ENCODE peak calls at places on chromosomes 2 and 18, in six cellular contexts. One of them, this sample, is unnamed.

GRCh38 chr2:25314514-25315315 is 27.0 kb downstream of the DNMT3A start:
- DNase-seq in OCI-LY7: peak; percentile 54
- DNase-seq in GM12878: no peak
- DNase-seq in effector memory CD4-positive, alpha-beta T cell: peak; percentile 56
- DNase-seq in right lobe of liver: peak; percentile 53
- DNase-seq in CD8-positive, alpha-beta memory T cell: peak; percentile 76
- DNase-seq in this sample: peak; percentile 77

GRCh38 chr2:12769492-12770105 is 52.9 kb downstream of the TRIB2 start:
- DNase-seq in OCI-LY7: no peak
- DNase-seq in GM12878: no peak
- DNase-seq in effector memory CD4-positive, alpha-beta T cell: no peak
- DNase-seq in right lobe of liver: peak; percentile 45
- DNase-seq in CD8-positive, alpha-beta memory T cell: no peak
- DNase-seq in this sample: peak; percentile 73

GRCh38 chr2:123732563-123732962 is 292.5 kb upstream of the CNTNAP5 start:
- DNase-seq in OCI-LY7: no peak
- DNase-seq in GM12878: no peak
- DNase-seq in effector memory CD4-positive, alpha-beta T cell: no peak
- DNase-seq in right lobe of liver: no peak
- DNase-seq in CD8-positive, alpha-beta memory T cell: no peak
- DNase-seq in this sample: no peak

GRCh38 chr2:42197792-42198191 is 28.6 kb downstream of the EML4 start:
- DNase-seq in OCI-LY7: no peak
- DNase-seq in GM12878: no peak
- DNase-seq in effector memory CD4-positive, alpha-beta T cell: no peak
- DNase-seq in right lobe of liver: no peak
- DNase-seq in CD8-positive, alpha-beta memory T cell: no peak
- DNase-seq in this sample: no peak

GRCh38 chr2:164824865-164825264 is 16.8 kb downstream of the COBLL1 start:
- DNase-seq in OCI-LY7: no peak
- DNase-seq in GM12878: no peak
- DNase-seq in effector memory CD4-positive, alpha-beta T cell: no peak
- DNase-seq in right lobe of liver: no peak
- DNase-seq in CD8-positive, alpha-beta memory T cell: no peak
- DNase-seq in this sample: no peak

GRCh38 chr2:3647246-3647645 is 10.8 kb upstream of the ALLC start:
- DNase-seq in OCI-LY7: no peak
- DNase-seq in GM12878: no peak
- DNase-seq in effector memory CD4-positive, alpha-beta T cell: no peak
- DNase-seq in right lobe of liver: no peak
- DNase-seq in CD8-positive, alpha-beta memory T cell: no peak
- DNase-seq in this sample: no peak

GRCh38 chr18:1585881-1586488 is 681.3 kb downstream of the ADCYAP1 start:
- DNase-seq in OCI-LY7: peak; percentile 38
- DNase-seq in GM12878: peak; percentile 4
- DNase-seq in effector memory CD4-positive, alpha-beta T cell: no peak
- DNase-seq in right lobe of liver: no peak
- DNase-seq in CD8-positive, alpha-beta memory T cell: no peak
- DNase-seq in this sample: no peak

GRCh38 chr2:3585239-3586109 is 9.4 kb upstream of the COLEC11 start:
- DNase-seq in OCI-LY7: no peak
- DNase-seq in GM12878: no peak
- DNase-seq in effector memory CD4-positive, alpha-beta T cell: no peak
- DNase-seq in right lobe of liver: peak; percentile 79
- DNase-seq in CD8-positive, alpha-beta memory T cell: no peak
- DNase-seq in this sample: peak; percentile 73

GRCh38 chr2:118089015-118089800 is 937 bp downstream of the INSIG2 start:
- DNase-seq in OCI-LY7: peak; percentile 4
- DNase-seq in GM12878: no peak
- DNase-seq in effector memory CD4-positive, alpha-beta T cell: no peak
- DNase-seq in right lobe of liver: peak; percentile 26
- DNase-seq in CD8-positive, alpha-beta memory T cell: no peak
- DNase-seq in this sample: no peak

GRCh38 chr2:46198931-46199330 is 98.3 kb upstream of the EPAS1 start:
- DNase-seq in OCI-LY7: no peak
- DNase-seq in GM12878: no peak
- DNase-seq in effector memory CD4-positive, alpha-beta T cell: no peak
- DNase-seq in right lobe of liver: no peak
- DNase-seq in CD8-positive, alpha-beta memory T cell: no peak
- DNase-seq in this sample: no peak

GRCh38 chr18:26621161-26622026 is 73.0 kb upstream of the KCTD1 start:
- DNase-seq in OCI-LY7: peak; percentile 60
- DNase-seq in GM12878: no peak
- DNase-seq in effector memory CD4-positive, alpha-beta T cell: no peak
- DNase-seq in right lobe of liver: peak; percentile 67
- DNase-seq in CD8-positive, alpha-beta memory T cell: no peak
- DNase-seq in this sample: peak; percentile 33

GRCh38 chr2:226995625-226996041 is 159.8 kb downstream of the RHBDD1 start:
- DNase-seq in OCI-LY7: no peak
- DNase-seq in GM12878: no peak
- DNase-seq in effector memory CD4-positive, alpha-beta T cell: no peak
- DNase-seq in right lobe of liver: peak; percentile 82
- DNase-seq in CD8-positive, alpha-beta memory T cell: no peak
- DNase-seq in this sample: peak; percentile 29

GRCh38 chr2:19086351-19086750 is 272.1 kb downstream of the OSR1 start:
- DNase-seq in OCI-LY7: no peak
- DNase-seq in GM12878: no peak
- DNase-seq in effector memory CD4-positive, alpha-beta T cell: no peak
- DNase-seq in right lobe of liver: no peak
- DNase-seq in CD8-positive, alpha-beta memory T cell: no peak
- DNase-seq in this sample: no peak

GRCh38 chr2:232406556-232407310 is at the start of gene ALPG:
- DNase-seq in OCI-LY7: no peak
- DNase-seq in GM12878: no peak
- DNase-seq in effector memory CD4-positive, alpha-beta T cell: no peak
- DNase-seq in right lobe of liver: no peak
- DNase-seq in CD8-positive, alpha-beta memory T cell: no peak
- DNase-seq in this sample: no peak

GRCh38 chr2:1670636-1671035 is 73.7 kb downstream of the PXDN start:
- DNase-seq in OCI-LY7: no peak
- DNase-seq in GM12878: no peak
- DNase-seq in effector memory CD4-positive, alpha-beta T cell: no peak
- DNase-seq in right lobe of liver: no peak
- DNase-seq in CD8-positive, alpha-beta memory T cell: no peak
- DNase-seq in this sample: no peak

GRCh38 chr2:152861349-152861942 is 143.0 kb downstream of the ARL6IP6 start:
- DNase-seq in OCI-LY7: peak; percentile 55
- DNase-seq in GM12878: no peak
- DNase-seq in effector memory CD4-positive, alpha-beta T cell: no peak
- DNase-seq in right lobe of liver: peak; percentile 23
- DNase-seq in CD8-positive, alpha-beta memory T cell: no peak
- DNase-seq in this sample: no peak

GRCh38 chr18:42883177-42883576 is 232.3 kb downstream of the RIT2 start:
- DNase-seq in OCI-LY7: no peak
- DNase-seq in GM12878: no peak
- DNase-seq in effector memory CD4-positive, alpha-beta T cell: no peak
- DNase-seq in right lobe of liver: no peak
- DNase-seq in CD8-positive, alpha-beta memory T cell: no peak
- DNase-seq in this sample: no peak

GRCh38 chr2:104758199-104758620 is 95.7 kb upstream of the POU3F3 start:
- DNase-seq in OCI-LY7: no peak
- DNase-seq in GM12878: no peak
- DNase-seq in effector memory CD4-positive, alpha-beta T cell: no peak
- DNase-seq in right lobe of liver: no peak
- DNase-seq in CD8-positive, alpha-beta memory T cell: no peak
- DNase-seq in this sample: no peak

GRCh38 chr2:191930205-191930604 is 83.3 kb upstream of the CAVIN2 start:
- DNase-seq in OCI-LY7: no peak
- DNase-seq in GM12878: no peak
- DNase-seq in effector memory CD4-positive, alpha-beta T cell: no peak
- DNase-seq in right lobe of liver: no peak
- DNase-seq in CD8-positive, alpha-beta memory T cell: no peak
- DNase-seq in this sample: no peak

GRCh38 chr2:68918497-68918896 is 34.2 kb downstream of the GKN2 start:
- DNase-seq in OCI-LY7: no peak
- DNase-seq in GM12878: no peak
- DNase-seq in effector memory CD4-positive, alpha-beta T cell: no peak
- DNase-seq in right lobe of liver: no peak
- DNase-seq in CD8-positive, alpha-beta memory T cell: no peak
- DNase-seq in this sample: no peak

GRCh38 chr2:181426687-181427086 is 30.5 kb upstream of the ITGA4 start:
- DNase-seq in OCI-LY7: no peak
- DNase-seq in GM12878: no peak
- DNase-seq in effector memory CD4-positive, alpha-beta T cell: no peak
- DNase-seq in right lobe of liver: no peak
- DNase-seq in CD8-positive, alpha-beta memory T cell: no peak
- DNase-seq in this sample: no peak

GRCh38 chr2:178234648-178235047 is 40.3 kb downstream of the OSBPL6 start:
- DNase-seq in OCI-LY7: no peak
- DNase-seq in GM12878: no peak
- DNase-seq in effector memory CD4-positive, alpha-beta T cell: no peak
- DNase-seq in right lobe of liver: no peak
- DNase-seq in CD8-positive, alpha-beta memory T cell: no peak
- DNase-seq in this sample: no peak

GRCh38 chr18:5839102-5839501 is 56.2 kb downstream of the TMEM200C start:
- DNase-seq in OCI-LY7: no peak
- DNase-seq in GM12878: no peak
- DNase-seq in effector memory CD4-positive, alpha-beta T cell: no peak
- DNase-seq in right lobe of liver: no peak
- DNase-seq in CD8-positive, alpha-beta memory T cell: no peak
- DNase-seq in this sample: no peak

GRCh38 chr2:33848486-33848885 is 249.4 kb upstream of the FAM98A start:
- DNase-seq in OCI-LY7: no peak
- DNase-seq in GM12878: no peak
- DNase-seq in effector memory CD4-positive, alpha-beta T cell: no peak
- DNase-seq in right lobe of liver: no peak
- DNase-seq in CD8-positive, alpha-beta memory T cell: no peak
- DNase-seq in this sample: no peak

GRCh38 chr2:16210841-16211240 is 270.5 kb downstream of the MYCN start:
- DNase-seq in OCI-LY7: no peak
- DNase-seq in GM12878: no peak
- DNase-seq in effector memory CD4-positive, alpha-beta T cell: no peak
- DNase-seq in right lobe of liver: no peak
- DNase-seq in CD8-positive, alpha-beta memory T cell: no peak
- DNase-seq in this sample: no peak
- H3K27ac ChIP-seq in OCI-LY7: no peak overlapping the region
- H3K27ac ChIP-seq in GM12878: no peak overlapping the region
- H3K27ac ChIP-seq in effector memory CD4-positive, alpha-beta T cell: no peak overlapping the region
- H3K27ac ChIP-seq in right lobe of liver: no peak overlapping the region
- H3K27ac ChIP-seq in CD8-positive, alpha-beta memory T cell: no peak overlapping the region
- H3K27ac ChIP-seq in this sample: no peak overlapping the region

GRCh38 chr2:199932312-199932855 is 21.3 kb downstream of the C2orf69 start:
- DNase-seq in OCI-LY7: no peak
- DNase-seq in GM12878: no peak
- DNase-seq in effector memory CD4-positive, alpha-beta T cell: no peak
- DNase-seq in right lobe of liver: no peak
- DNase-seq in CD8-positive, alpha-beta memory T cell: no peak
- DNase-seq in this sample: no peak

GRCh38 chr2:199928626-199929025 is 17.5 kb downstream of the C2orf69 start:
- DNase-seq in OCI-LY7: no peak
- DNase-seq in GM12878: no peak
- DNase-seq in effector memory CD4-positive, alpha-beta T cell: no peak
- DNase-seq in right lobe of liver: no peak
- DNase-seq in CD8-positive, alpha-beta memory T cell: no peak
- DNase-seq in this sample: no peak

GRCh38 chr2:199923924-199924323 is 12.8 kb downstream of the C2orf69 start:
- DNase-seq in OCI-LY7: no peak
- DNase-seq in GM12878: no peak
- DNase-seq in effector memory CD4-positive, alpha-beta T cell: no peak
- DNase-seq in right lobe of liver: no peak
- DNase-seq in CD8-positive, alpha-beta memory T cell: no peak
- DNase-seq in this sample: no peak

GRCh38 chr2:199929257-199929656 is 18.2 kb downstream of the C2orf69 start:
- DNase-seq in OCI-LY7: no peak
- DNase-seq in GM12878: no peak
- DNase-seq in effector memory CD4-positive, alpha-beta T cell: no peak
- DNase-seq in right lobe of liver: no peak
- DNase-seq in CD8-positive, alpha-beta memory T cell: no peak
- DNase-seq in this sample: no peak

DNA sequence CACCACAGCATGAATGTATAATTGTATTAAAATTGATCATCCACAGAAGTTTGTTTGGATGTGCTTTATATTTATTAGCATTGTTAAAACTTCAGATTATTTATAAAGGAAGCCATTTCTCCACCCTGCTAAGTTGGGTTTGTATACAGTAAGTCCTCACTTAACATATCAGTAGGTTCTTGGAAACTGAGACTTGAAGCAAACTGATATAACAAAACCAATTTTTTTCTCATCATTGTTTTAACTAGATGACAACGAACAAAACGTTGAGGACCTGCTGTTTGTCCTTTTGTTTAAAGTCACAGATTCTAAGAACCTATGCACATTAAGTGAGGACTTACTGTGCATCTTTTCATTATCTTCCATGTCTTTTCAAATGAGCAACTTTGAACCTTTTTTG is 17.1 kb downstream of the C2orf69 start:
- DNase-seq in OCI-LY7: no peak
- DNase-seq in GM12878: no peak
- DNase-seq in effector memory CD4-positive, alpha-beta T cell: no peak
- DNase-seq in right lobe of liver: no peak
- DNase-seq in CD8-positive, alpha-beta memory T cell: no peak
- DNase-seq in this sample: no peak
- H3K36me3 ChIP-seq in OCI-LY7: peaks cover 96% of the 10 kb centered on the region
- H3K36me3 ChIP-seq in GM12878: peaks cover 7% of the 10 kb centered on the region
- H3K36me3 ChIP-seq in effector memory CD4-positive, alpha-beta T cell: peaks cover 7% of the 10 kb centered on the region
- H3K36me3 ChIP-seq in right lobe of liver: peaks cover 25% of the 10 kb centered on the region
- H3K36me3 ChIP-seq in CD8-positive, alpha-beta memory T cell: peaks cover 11% of the 10 kb centered on the region
- H3K36me3 ChIP-seq in this sample: peaks cover 41% of the 10 kb centered on the region

DNA sequence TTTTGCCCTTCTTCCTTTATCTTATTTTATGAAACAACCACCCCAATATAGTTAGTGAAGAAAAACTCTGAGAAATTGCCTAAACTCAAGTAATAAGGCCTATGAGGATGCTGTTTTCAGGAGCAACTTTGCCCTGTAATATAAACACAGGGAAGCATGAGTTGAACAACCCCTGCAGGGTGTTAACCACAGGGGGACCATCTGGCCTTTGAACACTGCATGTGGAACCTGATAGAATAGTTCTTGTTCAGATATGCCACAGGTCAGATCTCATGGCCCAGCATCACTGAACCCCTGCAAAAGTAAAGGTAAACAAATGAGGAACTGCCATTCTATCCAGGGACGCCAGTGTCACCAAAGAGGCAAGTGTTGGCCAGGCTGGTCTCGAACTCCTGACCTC is 82.6 kb downstream of the MAPK4 start:
- DNase-seq in OCI-LY7: no peak
- DNase-seq in GM12878: no peak
- DNase-seq in effector memory CD4-positive, alpha-beta T cell: no peak
- DNase-seq in right lobe of liver: no peak
- DNase-seq in CD8-positive, alpha-beta memory T cell: no peak
- DNase-seq in this sample: no peak
- H3K27ac ChIP-seq in OCI-LY7: no peak overlapping the region
- H3K27ac ChIP-seq in GM12878: no peak overlapping the region
- H3K27ac ChIP-seq in effector memory CD4-positive, alpha-beta T cell: no peak overlapping the region
- H3K27ac ChIP-seq in right lobe of liver: no peak overlapping the region
- H3K27ac ChIP-seq in CD8-positive, alpha-beta memory T cell: no peak overlapping the region
- H3K27ac ChIP-seq in this sample: no peak overlapping the region

GRCh38 chr18:36813111-36813752 is 15.6 kb downstream of the TPGS2 start:
- DNase-seq in OCI-LY7: no peak
- DNase-seq in GM12878: no peak
- DNase-seq in effector memory CD4-positive, alpha-beta T cell: no peak
- DNase-seq in right lobe of liver: no peak
- DNase-seq in CD8-positive, alpha-beta memory T cell: no peak
- DNase-seq in this sample: no peak
- H3K36me3 ChIP-seq in OCI-LY7: peaks cover 16% of the 10 kb centered on the region
- H3K36me3 ChIP-seq in GM12878: peaks cover 5% of the 10 kb centered on the region
- H3K36me3 ChIP-seq in effector memory CD4-positive, alpha-beta T cell: peaks cover 5% of the 10 kb centered on the region
- H3K36me3 ChIP-seq in right lobe of liver: no peaks in the 10 kb centered on the region
- H3K36me3 ChIP-seq in CD8-positive, alpha-beta memory T cell: peaks cover 13% of the 10 kb centered on the region
- H3K36me3 ChIP-seq in this sample: peaks cover 13% of the 10 kb centered on the region

This sample was measured in left ventricle myocardium inferior.